ENCODE peak calls at places on chromosome 15, in six cellular contexts. H is A549, C is IMR-90, U is HepG2, M is SK-N-SH, B is K562. D is an unnamed sample.

GRCh38 chr15:64636541-64636940 is 138.8 kb downstream of the RBPMS2 start:
- DNase-seq in C (no peak), U (no peak), B (no peak), M (no peak), H (no peak), D (no peak)

GRCh38 chr15:35362195-35362829 is 183.7 kb downstream of the DPH6 start:
- DNase-seq in M (no peak), B (no peak), U (no peak), H (no peak), C (peak), D (no peak)

GRCh38 chr15:43194775-43195174 is 9.6 kb downstream of the CCNDBP1 start:
- DNase-seq in H (no peak), C (peak), U (no peak), B (no peak), M (no peak), D (no peak)

GRCh38 chr15:66894986-66895780 is 170.2 kb upstream of the SMAD3 start:
- DNase-seq in H (no peak), M (no peak), U (no peak), C (no peak), B (peak), D (peak)

GRCh38 chr15:82968066-82968465 is 15.5 kb upstream of the HOMER2 start:
- DNase-seq in U (no peak), M (no peak), H (no peak), B (no peak), C (no peak), D (no peak)

GRCh38 chr15:74620636-74621545 is 5.3 kb downstream of the CLK3 start:
- DNase-seq in C (peak), M (peak), H (peak), B (peak), U (peak), D (peak)

GRCh38 chr15:39482467-39482866 is 98.4 kb upstream of the THBS1 start:
- DNase-seq in U (no peak), H (no peak), C (no peak), B (no peak), M (no peak), D (no peak)

GRCh38 chr15:96347181-96348111 is 16.9 kb downstream of the NR2F2 start:
- DNase-seq in B (peak), H (no peak), C (no peak), U (no peak), M (no peak), D (peak)

GRCh38 chr15:64845826-64846225 is 4.1 kb downstream of the PLEKHO2 start:
- DNase-seq in U (no peak), C (no peak), B (no peak), M (no peak), H (no peak), D (no peak)

GRCh38 chr15:79025201-79025600 is 65.4 kb downstream of the RASGRF1 start:
- DNase-seq in U (peak), M (peak), C (no peak), H (no peak), B (no peak), D (no peak)

GRCh38 chr15:99963096-99963825 is 230.0 kb upstream of the LYSMD4 start:
- DNase-seq in H (no peak), U (no peak), M (peak), C (no peak), B (no peak), D (no peak)

GRCh38 chr15:56149071-56149470 is 94.6 kb downstream of the RFX7 start:
- DNase-seq in B (no peak), U (no peak), M (no peak), H (no peak), C (peak), D (no peak)

GRCh38 chr15:69679623-69680228 is 227.1 kb downstream of the RPLP1 start:
- DNase-seq in B (no peak), U (no peak), M (no peak), C (no peak), H (no peak), D (no peak)

GRCh38 chr15:71674354-71674753 is 136.0 kb upstream of the NR2E3 start:
- DNase-seq in U (no peak), C (no peak), H (no peak), M (no peak), B (no peak), D (no peak)
- TF ChIP-seq RFX5 in U (no peak), C (no peak), H (no peak), M (no peak), B (no peak), D (no peak)

GRCh38 chr15:101647251-101647650 is 4.9 kb downstream of the TM2D3 start:
- DNase-seq in C (no peak), B (no peak), M (peak), U (no peak), H (peak), D (no peak)

GRCh38 chr15:101648356-101648755 is 3.8 kb downstream of the TM2D3 start:
- DNase-seq in M (no peak), B (no peak), U (no peak), H (no peak), C (no peak), D (no peak)

GRCh38 chr15:101650145-101650544 is 2.0 kb downstream of the TM2D3 start:
- DNase-seq in B (no peak), C (no peak), M (no peak), H (no peak), U (no peak), D (no peak)

GRCh38 chr15:101642361-101642760 is 9.8 kb downstream of the TM2D3 start:
- DNase-seq in M (peak), B (no peak), C (no peak), H (no peak), U (no peak), D (no peak)

DNA sequence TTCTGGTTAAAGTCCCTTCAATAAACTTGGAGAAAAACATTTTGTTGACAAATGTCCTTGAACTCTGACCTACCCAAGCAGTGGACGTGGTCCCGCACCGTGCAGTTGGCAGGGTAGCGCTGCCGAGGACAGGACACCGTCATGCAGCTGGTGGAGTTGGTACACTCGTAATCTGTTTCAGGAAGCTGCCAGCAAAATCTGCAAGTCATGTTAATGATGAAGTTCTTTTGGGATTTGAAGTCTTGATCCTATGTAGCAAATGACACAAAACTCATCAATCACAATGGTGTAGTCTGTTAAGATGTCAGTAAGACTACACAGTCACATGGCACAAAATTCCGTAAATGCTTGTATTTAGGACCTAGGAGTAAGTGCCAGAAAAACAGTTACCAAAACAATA is 5.5 kb downstream of the TM2D3 start:
- DNase-seq in U (no peak), C (no peak), M (no peak), B (no peak), H (no peak), D (no peak)
- TF ChIP-seq RFX5 in U (no peak), C (no peak), M (no peak), B (no peak), H (no peak), D (no peak)

DNA sequence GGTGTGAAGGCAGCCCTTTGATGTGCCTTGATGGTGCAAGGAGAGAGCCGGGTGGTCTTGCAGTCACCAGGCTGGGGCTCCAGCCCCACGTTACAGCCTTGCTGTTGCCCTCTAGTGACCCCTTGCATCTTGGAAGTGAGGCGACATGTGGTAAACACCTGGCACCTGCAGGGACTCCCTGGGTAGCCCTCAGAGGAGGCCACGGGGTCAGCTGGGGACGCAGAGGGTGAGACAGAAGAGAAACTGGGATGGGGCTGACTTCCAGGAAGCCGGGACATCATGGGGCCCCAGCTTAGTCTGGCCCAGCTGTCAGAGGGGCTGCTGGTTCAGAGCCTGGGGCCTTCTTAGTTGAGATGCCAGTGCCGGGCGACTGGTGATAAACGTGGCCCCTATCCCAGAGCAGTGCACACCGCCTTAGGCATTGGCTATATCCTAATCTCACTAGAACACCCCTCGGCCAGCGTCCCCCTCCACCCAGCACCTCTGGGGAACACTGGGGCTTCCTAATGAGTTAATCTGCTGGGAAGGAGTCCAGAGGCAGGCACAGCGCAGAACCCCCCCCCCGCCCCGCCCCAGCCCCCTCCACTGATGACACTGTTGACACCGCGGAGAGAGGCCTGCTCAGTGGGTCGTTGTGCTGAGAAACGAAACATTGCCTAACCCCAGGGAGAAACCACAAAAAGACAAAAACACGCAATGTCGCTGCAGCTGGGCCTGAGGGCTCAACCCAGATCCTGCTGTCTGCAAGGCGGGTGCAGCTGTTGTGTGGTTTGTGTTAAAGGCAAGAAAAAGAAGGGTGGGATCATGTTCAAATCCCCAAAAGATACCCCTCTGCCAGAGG is 60.5 kb upstream of the KLF13 start:
- DNase-seq in B (no peak), H (no peak), M (peak), U (no peak), C (no peak), D (no peak)
- TF ChIP-seq RFX5 in B (no peak), H (no peak), M (no peak), U (no peak), C (no peak), D (no peak)

GRCh38 chr15:29623240-29623639 is 199.0 kb downstream of the TJP1 start:
- DNase-seq in B (no peak), H (no peak), M (no peak), U (no peak), C (no peak), D (no peak)
- TF ChIP-seq RFX5 in B (no peak), H (no peak), M (no peak), U (no peak), C (no peak), D (no peak)

DNA sequence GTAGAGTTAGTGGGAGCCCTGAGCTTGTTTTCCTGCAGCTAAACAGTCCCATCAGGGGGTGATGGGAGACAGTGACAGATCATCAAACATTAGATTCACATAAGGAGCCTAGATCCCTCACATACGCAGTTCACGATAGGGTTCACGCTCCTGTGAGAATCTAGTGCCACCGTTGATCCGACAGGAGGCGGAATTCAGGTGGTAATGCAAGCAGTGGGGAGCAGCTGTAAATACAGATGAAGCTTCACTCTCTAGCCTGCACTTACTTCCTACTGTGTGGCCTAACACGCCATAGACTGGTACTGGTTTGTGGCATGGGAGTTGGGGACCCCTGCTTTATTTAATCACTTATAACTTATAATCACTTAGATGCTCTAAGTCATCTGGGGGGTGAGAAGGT is 179.1 kb downstream of the AKAP13 start:
- DNase-seq in M (no peak), B (peak), U (no peak), C (no peak), H (no peak), D (no peak)
- TF ChIP-seq RFX5 in M (no peak), B (no peak), U (no peak), C (no peak), H (no peak), D (no peak)

GRCh38 chr15:76060098-76060989 is 559 bp downstream of the TMEM266 start:
- DNase-seq in B (no peak), U (no peak), C (no peak), H (no peak), M (no peak), D (no peak)
- TF ChIP-seq RFX5 in B (no peak), U (no peak), C (no peak), H (no peak), M (no peak), D (no peak)

DNA sequence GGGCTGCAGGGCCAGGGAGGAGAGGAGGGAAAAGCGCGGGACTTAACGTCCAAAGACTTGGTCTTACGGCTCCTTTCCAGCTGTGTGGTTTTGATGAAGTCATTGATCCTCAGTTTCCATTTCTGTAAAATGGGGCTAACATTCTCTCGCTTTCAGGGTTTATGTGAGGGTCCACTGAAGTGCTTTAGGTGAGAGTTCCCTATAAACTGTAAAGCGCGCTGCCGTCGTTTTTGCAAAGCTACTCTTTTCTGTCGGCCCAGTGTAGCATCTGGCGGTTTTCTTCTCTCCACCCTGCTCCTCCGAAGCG is 568 bp upstream of the DNAJC17 start:
- DNase-seq in H (no peak), B (no peak), U (no peak), M (no peak), C (peak), D (no peak)
- TF ChIP-seq RFX5 in H (no peak), B (no peak), U (no peak), M (no peak), C (no peak), D (no peak)

GRCh38 chr15:80970018-80970657 is 19.5 kb downstream of the MESD start:
- DNase-seq in U (peak), H (peak), M (peak), B (peak), C (peak), D (no peak)
- TF ChIP-seq RFX5 in U (no peak), H (no peak), M (no peak), B (no peak), C (no peak), D (no peak)

GRCh38 chr15:59244337-59244736 is 37.7 kb downstream of the LDHAL6B start:
- DNase-seq in U (no peak), C (no peak), B (no peak), M (no peak), H (peak), D (no peak)

GRCh38 chr15:59249816-59250215 is 43.2 kb downstream of the LDHAL6B start:
- DNase-seq in U (no peak), B (no peak), M (no peak), H (no peak), C (no peak), D (no peak)

GRCh38 chr15:59250249-59250648 is 43.6 kb downstream of the LDHAL6B start:
- DNase-seq in C (no peak), M (no peak), U (no peak), H (no peak), B (no peak), D (no peak)

GRCh38 chr15:59245583-59245982 is 38.9 kb downstream of the LDHAL6B start:
- DNase-seq in C (no peak), H (no peak), B (no peak), U (no peak), M (no peak), D (no peak)

GRCh38 chr15:59247364-59247763 is 40.7 kb downstream of the LDHAL6B start:
- DNase-seq in M (peak), B (peak), H (peak), U (peak), C (peak), D (peak)
- TF ChIP-seq RFX5 in M (no peak), B (no peak), H (no peak), U (no peak), C (no peak), D (no peak)

GRCh38 chr15:51267047-51267713 is 71.2 kb downstream of the CYP19A1 start:
- DNase-seq in U (no peak), M (peak), C (no peak), H (no peak), B (no peak), D (no peak)

GRCh38 chr15:51265037-51265555 is 73.3 kb downstream of the CYP19A1 start:
- DNase-seq in C (no peak), H (no peak), M (no peak), B (no peak), U (no peak), D (no peak)

GRCh38 chr15:51269496-51269895 is 68.9 kb downstream of the CYP19A1 start:
- DNase-seq in U (no peak), B (no peak), M (no peak), H (no peak), C (no peak), D (no peak)

GRCh38 chr15:51266548-51266947 is 71.8 kb downstream of the CYP19A1 start:
- DNase-seq in B (no peak), M (no peak), U (no peak), C (no peak), H (no peak), D (no peak)

GRCh38 chr15:51267714-51268105 is 70.7 kb downstream of the CYP19A1 start:
- DNase-seq in C (no peak), H (peak), M (peak), B (no peak), U (no peak), D (no peak)
- TF ChIP-seq RFX5 in C (no peak), H (no peak), M (no peak), B (no peak), U (no peak), D (no peak)